ENCODE peak calls at places on chromosomes 12 and 14, in four cellular contexts. U, F, E and T are unnamed samples.

GRCh38 chr14:105863296-105864108 is 337.1 kb downstream of the TMEM121 start:
- DNase-seq in U (no peak), F (peak; percentile 21), E (peak; percentile 5), T (peak; percentile 29)

GRCh38 chr12:2183556-2184541 is 131.1 kb downstream of the CACNA1C start:
- DNase-seq in U (no peak), F (no peak), E (peak; percentile 50), T (no peak)

GRCh38 chr14:103551338-103551762 is 11.1 kb downstream of the BAG5 start:
- DNase-seq in U (no peak), F (no peak), E (peak; percentile 73), T (peak; percentile 56)

GRCh38 chr14:81176224-81176623 is 44.5 kb downstream of the GTF2A1 start:
- DNase-seq in U (no peak), F (peak; percentile 43), E (no peak), T (no peak)

GRCh38 chr12:110243227-110243626 is 37.8 kb upstream of the ATP2A2 start:
- DNase-seq in U (no peak), F (no peak), E (no peak), T (no peak)

GRCh38 chr12:81998761-81999378 is 239.7 kb upstream of the PPFIA2 start:
- DNase-seq in U (no peak), F (no peak), E (no peak), T (no peak)

GRCh38 chr14:68397827-68398226 is 395.0 kb downstream of the ZFP36L1 start:
- DNase-seq in U (peak; percentile 91), F (no peak), E (peak; percentile 39), T (no peak)

GRCh38 chr14:34220921-34221320 is 241.1 kb downstream of the SPTSSA start:
- DNase-seq in U (no peak), F (no peak), E (no peak), T (no peak)

GRCh38 chr12:47068539-47068938 is 10.9 kb upstream of the PCED1B start:
- DNase-seq in U (no peak), F (no peak), E (no peak), T (no peak)

GRCh38 chr14:26194816-26195215 is 403.0 kb downstream of the NOVA1 start:
- DNase-seq in U (no peak), F (no peak), E (no peak), T (no peak)

GRCh38 chr12:102095677-102096263 is 24.1 kb downstream of the NUP37 start:
- DNase-seq in U (peak; percentile 50), F (no peak), E (no peak), T (no peak)

GRCh38 chr12:77687346-77687745 is 143.3 kb upstream of the NAV3 start:
- DNase-seq in U (no peak), F (no peak), E (no peak), T (no peak)

GRCh38 chr14:95876769-95877490 is at the start of gene TUNAR:
- DNase-seq in U (no peak), F (no peak), E (no peak), T (no peak)

GRCh38 chr14:85991156-85991555 is 461.2 kb downstream of the FLRT2 start:
- DNase-seq in U (no peak), F (no peak), E (no peak), T (no peak)

GRCh38 chr14:94987409-94987808 is 169.9 kb downstream of the DICER1 start:
- DNase-seq in U (no peak), F (no peak), E (no peak), T (no peak)

GRCh38 chr14:23182372-23183014 is 967 bp downstream of the SLC7A8 start:
- DNase-seq in U (peak; percentile 16), F (peak; percentile 76), E (peak; percentile 71), T (peak; percentile 63)

GRCh38 chr14:34713681-34714319 is 593 bp downstream of the CFL2 start:
- DNase-seq in U (peak; percentile 70), F (peak; percentile 27), E (peak; percentile 61), T (no peak)

GRCh38 chr12:59596232-59597143 is 659 bp downstream of the SLC16A7 start:
- DNase-seq in U (peak; percentile 73), F (peak; percentile 82), E (peak; percentile 85), T (peak; percentile 79)
- TF ChIP-seq POLR2A in U (peak; percentile 39), F (no peak), E (peak; percentile 59), T (no peak)

DNA sequence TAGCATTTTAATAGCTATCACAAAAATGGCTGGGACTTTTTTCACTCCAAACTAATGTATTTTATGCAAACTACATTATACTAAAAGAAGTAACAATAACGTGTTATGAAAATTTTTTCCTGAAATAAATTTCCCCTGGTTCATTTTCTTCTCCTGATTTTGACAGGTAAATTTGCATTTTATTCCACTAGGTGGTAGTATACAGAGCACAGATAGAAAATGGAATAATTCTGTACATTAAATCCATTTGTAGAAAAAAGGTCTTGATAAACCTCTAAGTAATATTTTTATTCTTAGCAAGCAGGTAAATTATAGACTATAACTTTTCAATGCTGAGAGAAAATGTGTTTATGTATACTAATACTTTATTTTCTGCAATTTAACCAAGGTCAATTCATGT is 96.5 kb downstream of the BCAT1 start:
- DNase-seq in U (peak; percentile 45), F (no peak), E (no peak), T (no peak)
- TF ChIP-seq CTCF in U (no peak), F (no peak), E (peak; percentile 17), T (no peak)

GRCh38 chr14:77076118-77076631 is 21.9 kb upstream of the CIPC start:
- DNase-seq in U (peak; percentile 89), F (peak; percentile 58), E (peak; percentile 90), T (no peak)
- TF ChIP-seq POLR2A in U (no peak), F (no peak), E (peak; percentile 55), T (no peak)

DNA sequence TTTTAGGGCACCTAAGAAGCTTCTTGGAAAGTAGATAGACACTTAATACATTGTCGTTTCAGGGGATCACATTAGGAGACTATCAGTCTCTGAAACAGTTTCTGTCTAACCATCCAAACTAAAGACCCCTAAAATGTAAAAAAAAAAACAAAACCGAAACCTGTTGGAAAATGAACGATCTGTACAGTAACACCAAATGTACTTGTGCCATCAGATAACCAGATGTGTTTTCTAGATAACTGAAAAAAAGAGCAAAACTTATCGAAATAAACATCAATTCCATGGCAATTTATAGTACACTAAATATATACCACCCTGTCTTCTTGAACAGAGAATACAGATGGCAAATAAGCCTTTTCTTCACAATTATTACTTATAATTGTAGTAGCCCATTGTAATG is 2.0 kb downstream of the LDHB start:
- DNase-seq in U (no peak), F (no peak), E (no peak), T (no peak)
- TF ChIP-seq CTCF in U (no peak), F (no peak), E (no peak), T (no peak)

DNA sequence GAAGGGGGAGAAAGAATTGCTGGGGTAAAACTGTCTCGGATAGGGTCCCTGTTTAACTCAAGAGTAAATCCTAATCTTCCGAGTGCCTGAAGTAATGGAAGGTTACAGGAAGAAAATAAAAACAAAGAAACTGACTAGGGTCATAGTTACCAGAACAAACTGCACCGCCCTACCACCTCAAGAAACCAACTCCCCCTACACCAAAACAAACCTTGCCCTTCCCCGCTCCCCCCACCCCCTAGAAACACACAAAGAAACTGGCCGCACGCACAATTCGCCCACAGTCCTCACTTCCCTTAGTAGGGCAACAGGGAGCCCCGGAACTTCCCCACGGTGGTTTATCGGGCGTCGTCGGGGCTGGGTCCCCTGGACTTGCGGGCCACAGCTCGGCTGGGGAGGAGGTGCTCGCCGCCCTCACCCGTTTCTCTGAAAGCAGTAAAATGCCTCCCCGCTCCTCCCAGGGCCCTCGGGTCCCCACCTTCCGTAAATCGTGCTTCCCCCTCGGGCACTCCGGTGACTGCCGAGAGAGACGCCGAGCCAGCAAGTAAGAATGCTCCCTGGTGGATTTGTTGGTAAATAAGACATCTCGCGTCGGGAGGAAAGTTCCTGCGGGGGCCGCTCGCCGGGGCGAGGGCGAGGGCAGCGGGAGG is 2.4 kb downstream of the SINHCAF start:
- DNase-seq in U (peak; percentile 36), F (peak; percentile 51), E (peak; percentile 49), T (peak; percentile 73)
- TF ChIP-seq POLR2A in U (peak; percentile 16), F (no peak), E (no peak), T (peak; percentile 56)

GRCh38 chr12:128069359-128069997 is 197.5 kb upstream of the TMEM132C start:
- DNase-seq in U (peak; percentile 11), F (no peak), E (no peak), T (peak; percentile 58)
- TF ChIP-seq CTCF in U (peak; percentile 39), F (no peak), E (no peak), T (peak; percentile 76)

DNA sequence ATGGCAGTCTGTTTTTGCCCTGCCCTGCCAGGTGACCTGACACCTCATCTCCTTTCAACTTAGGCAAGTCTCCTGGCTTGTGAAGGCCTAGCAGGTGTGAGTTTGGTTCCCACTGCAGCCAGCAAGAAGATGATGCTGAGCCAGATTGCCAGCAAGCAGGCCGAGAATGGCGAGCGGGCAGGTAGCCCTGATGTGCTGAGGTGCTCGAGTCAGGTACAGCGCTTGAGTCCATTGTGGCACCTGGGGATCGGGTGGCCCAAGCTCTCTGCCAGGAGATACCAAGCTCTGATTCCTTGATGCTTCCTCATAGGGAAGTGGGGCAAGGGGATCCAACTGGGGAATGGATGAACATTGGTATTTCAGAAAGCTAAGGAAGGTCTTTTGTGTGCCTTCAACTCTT is 4.1 kb upstream of the CSAD start:
- DNase-seq in U (no peak), F (no peak), E (no peak), T (no peak)
- TF ChIP-seq POLR2A in U (no peak), F (no peak), E (no peak), T (no peak)

GRCh38 chr12:79162948-79163347 is 298.4 kb downstream of the SYT1 start:
- DNase-seq in U (peak; percentile 6), F (no peak), E (no peak), T (no peak)
- TF ChIP-seq CTCF in U (no peak), F (no peak), E (no peak), T (no peak)